ENCODE peak calls at places on chromosomes 4 and X, in six cellular contexts. One of them, this sample, is unnamed.

GRCh38 chrX:118066867-118067515 is 49.6 kb downstream of the KLHL13 start:
- DNase-seq in GM19239: no peak
- DNase-seq in aorta: no peak
- DNase-seq in activated CD4-positive, alpha-beta T cell treated with anti-CD3 and anti-CD28 coated beads, Interleukin-2, amount 50 U/mL, for 1 hour: no peak
- DNase-seq in dorsolateral prefrontal cortex: no peak
- DNase-seq in GM06990: no peak
- DNase-seq in this sample: no peak

GRCh38 chr4:182062936-182063335 is 180.3 kb upstream of the TENM3 start:
- DNase-seq in GM19239: no peak
- DNase-seq in aorta: no peak
- DNase-seq in activated CD4-positive, alpha-beta T cell treated with anti-CD3 and anti-CD28 coated beads, Interleukin-2, amount 50 U/mL, for 1 hour: no peak
- DNase-seq in dorsolateral prefrontal cortex: no peak
- DNase-seq in GM06990: no peak
- DNase-seq in this sample: no peak

GRCh38 chr4:108861339-108861738 is 98.5 kb upstream of the ETNPPL start:
- DNase-seq in GM19239: no peak
- DNase-seq in aorta: no peak
- DNase-seq in activated CD4-positive, alpha-beta T cell treated with anti-CD3 and anti-CD28 coated beads, Interleukin-2, amount 50 U/mL, for 1 hour: no peak
- DNase-seq in dorsolateral prefrontal cortex: no peak
- DNase-seq in GM06990: no peak
- DNase-seq in this sample: no peak

GRCh38 chrX:24369816-24370215 is 9.4 kb downstream of the SUPT20HL1 start:
- DNase-seq in GM19239: no peak
- DNase-seq in aorta: no peak
- DNase-seq in activated CD4-positive, alpha-beta T cell treated with anti-CD3 and anti-CD28 coated beads, Interleukin-2, amount 50 U/mL, for 1 hour: no peak
- DNase-seq in dorsolateral prefrontal cortex: no peak
- DNase-seq in GM06990: no peak
- DNase-seq in this sample: no peak

GRCh38 chr4:182809417-182810102 is 107.6 kb downstream of the DCTD start:
- DNase-seq in GM19239: no peak
- DNase-seq in aorta: no peak
- DNase-seq in activated CD4-positive, alpha-beta T cell treated with anti-CD3 and anti-CD28 coated beads, Interleukin-2, amount 50 U/mL, for 1 hour: no peak
- DNase-seq in dorsolateral prefrontal cortex: no peak
- DNase-seq in GM06990: no peak
- DNase-seq in this sample: no peak

GRCh38 chr4:80362578-80363181 is 27.1 kb downstream of the CFAP299 start:
- DNase-seq in GM19239: no peak
- DNase-seq in aorta: no peak
- DNase-seq in activated CD4-positive, alpha-beta T cell treated with anti-CD3 and anti-CD28 coated beads, Interleukin-2, amount 50 U/mL, for 1 hour: peak; percentile 49
- DNase-seq in dorsolateral prefrontal cortex: peak; percentile 29
- DNase-seq in GM06990: no peak
- DNase-seq in this sample: no peak

GRCh38 chr4:104169437-104169836 is 325.3 kb downstream of the CXXC4 start:
- DNase-seq in GM19239: no peak
- DNase-seq in aorta: no peak
- DNase-seq in activated CD4-positive, alpha-beta T cell treated with anti-CD3 and anti-CD28 coated beads, Interleukin-2, amount 50 U/mL, for 1 hour: no peak
- DNase-seq in dorsolateral prefrontal cortex: no peak
- DNase-seq in GM06990: no peak
- DNase-seq in this sample: no peak

GRCh38 chr4:109815151-109816081 is at the start of gene GAR1:
- DNase-seq in GM19239: peak; percentile 76
- DNase-seq in aorta: peak; percentile 94
- DNase-seq in activated CD4-positive, alpha-beta T cell treated with anti-CD3 and anti-CD28 coated beads, Interleukin-2, amount 50 U/mL, for 1 hour: peak; percentile 81
- DNase-seq in dorsolateral prefrontal cortex: peak; percentile 90
- DNase-seq in GM06990: peak; percentile 82
- DNase-seq in this sample: peak; percentile 75

GRCh38 chrX:981791-982626 is 230.4 kb downstream of the CRLF2 start:
- DNase-seq in GM19239: no peak
- DNase-seq in aorta: no peak
- DNase-seq in activated CD4-positive, alpha-beta T cell treated with anti-CD3 and anti-CD28 coated beads, Interleukin-2, amount 50 U/mL, for 1 hour: no peak
- DNase-seq in dorsolateral prefrontal cortex: no peak
- DNase-seq in GM06990: no peak
- DNase-seq in this sample: no peak

GRCh38 chr4:4423706-4424498 is 37.0 kb downstream of the NSG1 start:
- DNase-seq in GM19239: no peak
- DNase-seq in aorta: peak; percentile 35
- DNase-seq in activated CD4-positive, alpha-beta T cell treated with anti-CD3 and anti-CD28 coated beads, Interleukin-2, amount 50 U/mL, for 1 hour: no peak
- DNase-seq in dorsolateral prefrontal cortex: no peak
- DNase-seq in GM06990: no peak
- DNase-seq in this sample: no peak

GRCh38 chr4:152655272-152656129 is 24.3 kb downstream of the TMEM154 start:
- DNase-seq in GM19239: no peak
- DNase-seq in aorta: no peak
- DNase-seq in activated CD4-positive, alpha-beta T cell treated with anti-CD3 and anti-CD28 coated beads, Interleukin-2, amount 50 U/mL, for 1 hour: no peak
- DNase-seq in dorsolateral prefrontal cortex: no peak
- DNase-seq in GM06990: no peak
- DNase-seq in this sample: no peak

GRCh38 chr4:48594185-48594584 is 104.1 kb downstream of the ZAR1 start:
- DNase-seq in GM19239: no peak
- DNase-seq in aorta: no peak
- DNase-seq in activated CD4-positive, alpha-beta T cell treated with anti-CD3 and anti-CD28 coated beads, Interleukin-2, amount 50 U/mL, for 1 hour: no peak
- DNase-seq in dorsolateral prefrontal cortex: no peak
- DNase-seq in GM06990: no peak
- DNase-seq in this sample: no peak

GRCh38 chr4:3684546-3684945 is 81.6 kb upstream of the ADRA2C start:
- DNase-seq in GM19239: no peak
- DNase-seq in aorta: no peak
- DNase-seq in activated CD4-positive, alpha-beta T cell treated with anti-CD3 and anti-CD28 coated beads, Interleukin-2, amount 50 U/mL, for 1 hour: no peak
- DNase-seq in dorsolateral prefrontal cortex: no peak
- DNase-seq in GM06990: no peak
- DNase-seq in this sample: no peak

This sample was measured in substantia nigra.